ENCODE peak calls at places on chromosomes 6 and 20, in five cellular contexts. H is uterus, Q is A549, F is dorsolateral prefrontal cortex, C is GM23338. M is an unnamed sample.

GRCh38 chr20:40991181-40991889 is 37.3 kb upstream of the TOP1 start:
- DNase-seq in H (no peak), Q (no peak), F (no peak), C (no peak), M (no peak)

GRCh38 chr6:85865665-85866372 is 223.1 kb upstream of the SYNCRIP start:
- DNase-seq in H (no peak), Q (peak), F (no peak), C (no peak), M (no peak)

GRCh38 chr20:568865-569415 is 25.4 kb upstream of the CSNK2A1 start:
- DNase-seq in H (no peak), Q (no peak), F (no peak), C (peak), M (no peak)

GRCh38 chr6:2510341-2510740 is 240.4 kb downstream of the MYLK4 start:
- DNase-seq in H (no peak), Q (no peak), F (no peak), C (no peak), M (no peak)

GRCh38 chr20:60589624-60590023 is 631.4 kb downstream of the CDH26 start:
- DNase-seq in H (no peak), Q (no peak), F (no peak), C (peak), M (no peak)

GRCh38 chr6:92460133-92460532 is 959.2 kb downstream of the EPHA7 start:
- DNase-seq in H (no peak), Q (no peak), F (no peak), C (no peak), M (no peak)

GRCh38 chr6:80508885-80509630 is 402.6 kb downstream of the BCKDHB start:
- DNase-seq in H (no peak), Q (no peak), F (no peak), C (no peak), M (no peak)

GRCh38 chr6:39688494-39688893 is 36.7 kb downstream of the KIF6 start:
- DNase-seq in H (no peak), Q (no peak), F (no peak), C (no peak), M (no peak)

GRCh38 chr6:72683797-72684196 is 61.9 kb downstream of the KCNQ5 start:
- DNase-seq in H (no peak), Q (no peak), F (no peak), C (no peak), M (no peak)

GRCh38 chr20:34980543-34981213 is 25.0 kb downstream of the MYH7B start:
- DNase-seq in H (no peak), Q (no peak), F (no peak), C (peak), M (no peak)

GRCh38 chr6:78594667-78595051 is 272.7 kb upstream of the IRAK1BP1 start:
- DNase-seq in H (no peak), Q (peak), F (no peak), C (no peak), M (no peak)

GRCh38 chr6:130697661-130698535 is 129.3 kb upstream of the SMLR1 start:
- DNase-seq in H (peak), Q (peak), F (peak), C (peak), M (no peak)

GRCh38 chr6:38322123-38322522 is 317.6 kb downstream of the BTBD9 start:
- DNase-seq in H (no peak), Q (no peak), F (no peak), C (no peak), M (no peak)
- H3K27ac ChIP-seq in H (no peak), Q (no peak), F (no peak), C (no peak), M (no peak)

GRCh38 chr20:47546184-47547033 is 44.7 kb downstream of the NCOA3 start:
- DNase-seq in H (no peak), Q (no peak), F (no peak), C (peak), M (no peak)
- H3K27ac ChIP-seq in H (no peak), Q (no peak), F (no peak), C (peak), M (no peak)

GRCh38 chr6:18752278-18753057 is 365.3 kb downstream of the RNF144B start:
- DNase-seq in H (no peak), Q (no peak), F (no peak), C (peak), M (no peak)

GRCh38 chr6:18741741-18742140 is 354.6 kb downstream of the RNF144B start:
- DNase-seq in H (no peak), Q (no peak), F (no peak), C (no peak), M (no peak)

GRCh38 chr6:18748314-18748713 is 361.2 kb downstream of the RNF144B start:
- DNase-seq in H (no peak), Q (no peak), F (no peak), C (no peak), M (no peak)

GRCh38 chr6:18742406-18742805 is 355.3 kb downstream of the RNF144B start:
- DNase-seq in H (no peak), Q (no peak), F (no peak), C (no peak), M (no peak)

DNA sequence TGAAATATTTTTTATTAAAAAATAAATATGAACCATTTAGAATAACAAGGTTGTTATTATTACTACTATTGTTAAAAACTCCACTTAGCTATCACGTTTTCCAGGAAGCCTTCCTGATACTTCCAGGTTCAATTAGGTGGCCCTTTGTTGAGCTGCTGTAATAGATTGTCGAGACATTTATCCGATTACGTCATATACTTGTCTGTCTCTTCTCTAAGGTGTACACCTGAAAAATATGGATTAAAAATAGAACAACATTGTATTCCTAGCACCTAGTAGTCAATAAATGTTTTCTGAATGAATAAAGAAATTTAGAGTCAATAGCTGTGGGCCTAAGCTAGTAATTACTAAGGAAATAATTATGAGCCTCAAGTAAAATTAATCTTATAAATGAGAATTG is 359.6 kb downstream of the RNF144B start:
- DNase-seq in H (no peak), Q (no peak), F (no peak), C (no peak), M (no peak)
- H3K27ac ChIP-seq in H (no peak), Q (no peak), F (no peak), C (no peak), M (no peak)

DNA sequence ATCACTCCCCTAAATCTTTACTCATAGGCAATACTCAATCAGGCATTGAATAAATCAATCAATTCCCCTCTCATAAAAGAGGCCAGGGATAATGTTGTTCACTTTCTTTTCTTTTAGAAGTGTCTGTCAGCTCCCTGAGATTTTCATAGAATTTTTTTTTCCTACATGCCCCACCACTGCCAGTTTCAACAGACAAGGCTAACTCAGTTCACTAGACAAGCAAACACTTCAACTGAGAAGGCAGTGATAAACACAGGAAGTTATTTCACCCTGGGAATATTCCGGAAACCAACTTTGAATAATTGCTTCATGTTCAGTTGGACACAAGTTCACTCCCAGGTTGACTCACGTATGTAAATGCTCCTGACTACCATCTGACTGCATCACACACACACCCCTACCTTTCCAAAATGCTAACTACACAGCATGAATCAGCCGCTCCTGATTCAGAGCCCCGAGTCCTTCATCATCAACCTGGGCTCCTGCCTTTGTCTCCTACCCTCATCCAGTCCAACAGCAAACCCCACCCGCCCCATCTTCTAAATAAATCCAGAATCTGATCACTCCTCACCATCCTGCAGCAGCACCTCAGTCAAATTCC is 143.9 kb downstream of the BCAS1 start:
- DNase-seq in H (no peak), Q (peak), F (no peak), C (no peak), M (no peak)
- H3K27ac ChIP-seq in H (no peak), Q (peak), F (no peak), C (no peak), M (peak)

GRCh38 chr6:19983374-19983773 is 146.2 kb downstream of the ID4 start:
- DNase-seq in H (no peak), Q (no peak), F (no peak), C (peak), M (no peak)

GRCh38 chr6:19991176-19991575 is 154.0 kb downstream of the ID4 start:
- DNase-seq in H (no peak), Q (no peak), F (no peak), C (no peak), M (no peak)

GRCh38 chr6:19988555-19988954 is 151.4 kb downstream of the ID4 start:
- DNase-seq in H (no peak), Q (no peak), F (no peak), C (peak), M (no peak)

GRCh38 chr6:19986691-19987438 is 149.7 kb downstream of the ID4 start:
- DNase-seq in H (no peak), Q (no peak), F (no peak), C (no peak), M (no peak)
- H3K27ac ChIP-seq in H (no peak), Q (no peak), F (no peak), C (no peak), M (no peak)

GRCh38 chr6:33630014-33630413 is 8.9 kb downstream of the ITPR3 start:
- DNase-seq in H (no peak), Q (no peak), F (no peak), C (no peak), M (no peak)
- H3K27ac ChIP-seq in H (no peak), Q (no peak), F (no peak), C (no peak), M (no peak)

GRCh38 chr6:34226731-34227586 is 9.7 kb upstream of the HMGA1 start:
- DNase-seq in H (no peak), Q (no peak), F (no peak), C (peak), M (no peak)
- H3K27ac ChIP-seq in H (no peak), Q (peak), F (no peak), C (peak), M (no peak)

DNA sequence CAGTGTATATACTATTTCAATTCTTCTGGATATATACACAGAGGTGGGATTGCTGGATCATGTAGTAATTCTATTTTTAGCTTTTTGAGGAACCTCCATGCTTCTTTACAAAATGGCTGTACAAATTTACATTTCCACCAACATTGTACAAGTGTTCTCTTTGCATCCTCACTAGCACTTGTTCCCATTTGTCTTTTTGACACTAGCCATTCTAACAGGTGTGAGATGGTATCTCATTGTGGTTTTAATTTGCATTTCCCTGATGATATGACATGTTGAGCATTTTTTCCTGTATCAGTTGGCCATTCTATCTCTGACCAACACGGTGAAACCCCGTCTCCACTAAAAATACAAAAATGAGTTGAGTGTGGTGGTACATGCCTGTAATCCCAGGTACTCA is 68.1 kb upstream of the PMEPA1 start:
- DNase-seq in H (no peak), Q (no peak), F (no peak), C (no peak), M (no peak)
- H3K27ac ChIP-seq in H (no peak), Q (peak), F (no peak), C (no peak), M (no peak)

DNA sequence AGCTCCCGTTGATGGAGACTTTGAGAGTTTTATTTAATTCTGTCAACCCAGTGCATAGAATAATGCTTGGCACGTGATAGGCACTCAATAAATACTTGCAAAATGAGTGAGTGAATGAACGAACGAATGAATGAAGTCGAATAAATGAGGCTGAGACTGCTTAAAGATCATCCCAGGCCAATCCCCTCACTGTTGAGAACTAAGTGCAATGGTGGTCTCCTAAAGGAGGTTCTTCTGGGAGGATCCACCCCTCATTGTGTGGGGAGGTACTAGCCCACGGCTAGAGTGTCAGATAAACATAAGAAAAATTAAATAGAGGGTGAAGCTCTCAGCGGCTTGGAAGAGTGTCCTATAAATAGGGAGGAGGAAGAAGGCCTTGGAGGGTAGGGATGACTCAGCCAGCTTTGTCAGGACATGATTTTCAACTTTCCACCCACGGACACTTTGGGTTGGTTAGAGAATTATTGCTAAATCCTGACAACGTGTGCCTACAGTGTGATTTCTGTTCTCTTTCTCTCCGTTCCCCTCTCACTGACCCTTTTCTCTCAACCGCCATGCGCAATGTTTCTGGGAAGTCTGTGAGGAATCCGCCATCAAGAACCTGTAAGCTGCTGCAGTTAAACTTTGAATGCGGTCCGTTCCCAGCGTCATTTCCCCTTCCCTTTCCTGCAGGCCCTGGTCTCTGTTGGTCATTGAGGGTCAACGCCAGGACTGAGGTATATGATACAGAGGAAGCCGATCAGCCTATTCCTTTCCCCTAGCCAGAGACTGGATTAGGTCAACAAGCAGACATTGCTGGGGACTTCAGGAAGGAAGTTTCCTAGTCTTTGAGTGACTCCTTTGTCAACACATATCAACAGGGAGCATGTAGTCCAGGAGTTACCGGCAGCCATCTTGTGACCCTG is 179.2 kb upstream of the JARID2 start:
- DNase-seq in H (peak), Q (peak), F (peak), C (no peak), M (peak)
- H3K27ac ChIP-seq in H (peak), Q (peak), F (peak), C (no peak), M (no peak)

GRCh38 chr6:158654960-158655485 is 5.2 kb downstream of the SYTL3 start:
- DNase-seq in H (no peak), Q (no peak), F (no peak), C (no peak), M (no peak)

GRCh38 chr6:158653577-158654354 is 3.9 kb downstream of the SYTL3 start:
- DNase-seq in H (no peak), Q (no peak), F (no peak), C (no peak), M (no peak)

GRCh38 chr6:158654498-158654897 is 4.6 kb downstream of the SYTL3 start:
- DNase-seq in H (peak), Q (no peak), F (peak), C (no peak), M (no peak)

GRCh38 chr6:158660331-158660730 is 10.5 kb downstream of the SYTL3 start:
- DNase-seq in H (no peak), Q (peak), F (no peak), C (peak), M (no peak)

GRCh38 chr6:158655569-158656450 is 6.0 kb downstream of the SYTL3 start:
- DNase-seq in H (no peak), Q (no peak), F (no peak), C (no peak), M (no peak)
- H3K27ac ChIP-seq in H (no peak), Q (peak), F (no peak), C (no peak), M (no peak)

M was measured in thoracic aorta.